ENCODE peak calls at places on chromosome 5, in four cellular contexts. W is breast epithelium, T is bronchial epithelial cell, M is tibial artery. K is an unnamed sample.

GRCh38 chr5:160787247-160787646 is 64.8 kb downstream of the ATP10B start:
- DNase-seq in M (no peak), W (no peak), T (peak; percentile 17), K (no peak)

GRCh38 chr5:68320094-68320986 is 104.8 kb downstream of the PIK3R1 start:
- DNase-seq in M (no peak), T (no peak), W (no peak), K (no peak)

GRCh38 chr5:43416988-43417394 is 4.8 kb upstream of the CCL28 start:
- DNase-seq in T (no peak), W (no peak), M (no peak), K (no peak)

GRCh38 chr5:54867310-54867944 is 118.0 kb downstream of the ESM1 start:
- DNase-seq in M (no peak), W (no peak), T (peak; percentile 63), K (no peak)

GRCh38 chr5:132376694-132377641 is 7.5 kb downstream of the SLC22A5 start:
- DNase-seq in W (no peak), T (no peak), M (no peak), K (peak; percentile 56)

GRCh38 chr5:138755084-138755748 is 2.0 kb downstream of the CTNNA1 start:
- DNase-seq in T (peak; percentile 28), M (no peak), W (no peak), K (no peak)

GRCh38 chr5:169158764-169159163 is 142.2 kb downstream of the SLIT3 start:
- DNase-seq in M (no peak), W (no peak), T (no peak), K (no peak)

GRCh38 chr5:10424124-10424731 is 17.5 kb upstream of the ROPN1L start:
- DNase-seq in T (peak; percentile 11), M (no peak), W (no peak), K (no peak)

GRCh38 chr5:143968071-143968878 is 156.3 kb downstream of the HMHB1 start:
- DNase-seq in T (peak; percentile 68), M (no peak), W (no peak), K (no peak)

GRCh38 chr5:166363071-166363470 is 1928.4 kb upstream of the WWC1 start:
- DNase-seq in W (no peak), T (no peak), M (no peak), K (no peak)

GRCh38 chr5:10913846-10914245 is 152.8 kb upstream of the DAP start:
- DNase-seq in T (peak; percentile 77), W (no peak), M (no peak), K (no peak)

GRCh38 chr5:115372121-115372520 is 75.7 kb upstream of the CCDC112 start:
- DNase-seq in T (peak; percentile 57), W (no peak), M (no peak), K (no peak)

DNA sequence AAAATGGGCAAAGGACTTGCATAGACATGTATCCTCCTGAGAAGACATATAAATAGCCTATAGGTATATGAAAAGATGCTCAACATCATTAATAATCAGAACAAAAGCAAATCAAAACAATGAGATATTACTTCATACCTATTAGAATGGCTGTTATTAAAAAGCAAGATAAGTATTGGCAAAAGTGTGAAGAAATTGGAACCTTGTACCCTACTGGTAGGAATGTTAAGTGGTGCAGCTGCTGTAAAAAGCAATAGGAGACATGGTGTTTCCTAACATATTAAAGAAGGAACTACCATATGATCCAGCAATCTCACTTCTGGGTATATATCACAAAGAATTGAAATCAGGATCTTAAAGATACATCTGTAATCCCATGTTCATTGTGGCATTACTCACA is 69.8 kb upstream of the PRR16 start:
- DNase-seq in W (no peak), M (no peak), T (peak; percentile 27), K (no peak)
- TF ChIP-seq CTCF in W (no peak), M (no peak), T (peak; percentile 8), K (no peak)

GRCh38 chr5:76930083-76930482 is 22.8 kb upstream of the CRHBP start:
- DNase-seq in W (no peak), M (no peak), T (no peak), K (no peak)
- TF ChIP-seq CTCF in W (no peak), M (no peak), T (no peak), K (no peak)

DNA sequence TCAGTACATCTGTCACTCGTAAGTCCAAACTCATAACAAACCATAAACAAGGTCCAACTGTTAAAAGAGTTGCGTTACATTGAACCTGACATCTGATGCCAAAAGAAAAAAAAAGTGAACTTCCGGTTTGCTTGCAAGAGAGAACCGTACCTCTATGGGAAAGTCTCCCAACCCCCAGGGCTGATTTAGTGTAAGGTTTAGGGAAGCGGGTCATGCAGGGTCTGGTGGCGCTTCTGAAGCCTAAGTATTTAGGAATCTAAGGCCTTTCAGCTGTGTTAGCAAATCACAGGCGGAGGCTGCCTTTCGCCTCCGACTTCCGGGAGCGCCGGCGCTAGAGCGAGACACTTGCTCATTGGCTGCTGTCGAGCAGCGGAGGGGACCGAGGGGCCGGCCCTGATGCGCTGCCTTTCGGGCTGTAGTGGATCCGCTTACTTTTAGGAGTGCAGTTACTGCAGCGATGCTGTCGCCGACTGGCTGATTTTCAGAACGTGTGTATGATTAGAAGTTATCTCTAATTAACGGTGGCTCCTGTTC is 12.0 kb upstream of the GNPDA1 start:
- DNase-seq in M (peak; percentile 92), W (peak; percentile 70), T (peak; percentile 76), K (peak; percentile 92)
- TF ChIP-seq CTCF in M (no peak), W (no peak), T (no peak), K (peak; percentile 14)

DNA sequence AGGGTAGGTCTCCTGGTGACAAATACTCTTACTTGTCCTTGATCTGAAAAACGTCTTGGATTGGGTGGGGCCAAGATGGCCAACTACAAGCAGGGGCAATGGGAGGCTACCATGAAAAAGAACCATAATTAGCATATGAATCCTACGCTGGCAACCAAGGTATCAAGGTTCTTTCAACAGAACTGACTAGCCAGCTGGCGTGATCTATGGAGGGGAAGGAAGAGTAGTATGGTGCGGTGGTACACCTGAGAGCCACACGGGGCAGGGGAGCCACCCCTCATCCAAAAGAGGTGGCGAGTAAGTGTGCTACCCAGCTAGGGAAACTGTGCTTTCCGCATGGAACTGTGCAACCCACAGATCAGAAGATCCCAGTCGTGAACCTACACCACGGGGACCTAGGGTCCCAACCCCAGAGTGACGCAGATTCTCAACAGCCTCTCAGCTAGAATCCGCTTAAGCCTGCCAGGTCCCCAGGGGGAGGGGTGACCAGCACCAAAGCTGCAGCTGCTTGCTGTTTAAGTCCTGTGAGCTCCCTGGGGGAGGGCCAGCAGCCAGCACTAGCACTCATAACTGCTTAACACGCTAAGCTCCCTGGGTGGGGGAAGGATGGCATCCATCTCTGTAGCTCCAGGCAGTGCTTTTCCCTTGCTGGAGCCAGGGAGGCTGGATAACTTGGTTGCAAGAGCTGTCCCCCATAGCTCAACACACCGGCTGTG is 334.8 kb downstream of the FBXL17 start:
- DNase-seq in W (no peak), M (no peak), T (no peak), K (no peak)
- TF ChIP-seq CTCF in W (no peak), M (no peak), T (no peak), K (no peak)

DNA sequence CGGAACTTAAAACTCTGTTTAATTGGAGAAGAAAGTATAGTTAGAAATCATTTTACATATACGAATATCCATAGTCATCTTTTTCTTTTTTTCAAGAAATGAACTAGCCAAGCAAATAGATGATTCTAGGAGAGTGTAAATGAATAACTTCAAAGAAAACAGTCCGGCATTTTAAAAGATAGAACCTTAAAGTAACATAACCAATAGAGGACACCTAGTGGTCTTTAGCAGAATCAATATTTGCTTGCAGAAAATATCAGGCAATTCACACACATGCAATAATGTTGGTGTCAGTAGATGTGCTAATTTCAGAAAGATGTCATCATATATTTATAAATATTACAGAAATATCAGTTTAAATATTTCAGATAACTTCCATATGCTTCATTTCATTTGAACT is 57.1 kb downstream of the HCN1 start:
- DNase-seq in T (no peak), W (no peak), M (no peak), K (no peak)
- TF ChIP-seq CTCF in T (no peak), W (no peak), M (no peak), K (peak; percentile 53)

K was measured in right atrium auricular region.